ENCODE peak calls at places on chromosome 14, in five cellular contexts. P, H, Y, E and G are unnamed samples.

GRCh38 chr14:98408713-98409112 is 863.3 kb downstream of the BCL11B start:
- DNase-seq in P (no peak), H (no peak), Y (no peak), E (no peak), G (no peak)

GRCh38 chr14:90797451-90797850 is 18.8 kb downstream of the TTC7B start:
- DNase-seq in P (no peak), H (no peak), Y (peak; percentile 40), E (no peak), G (no peak)

GRCh38 chr14:69424139-69424923 is 25.8 kb downstream of the SLC39A9 start:
- DNase-seq in P (no peak), H (no peak), Y (no peak), E (no peak), G (no peak)

GRCh38 chr14:36700656-36701055 is 39.0 kb downstream of the PAX9 start:
- DNase-seq in P (no peak), H (no peak), Y (no peak), E (no peak), G (no peak)

GRCh38 chr14:59293934-59294661 is 105.6 kb downstream of the DAAM1 start:
- DNase-seq in P (no peak), H (no peak), Y (no peak), E (no peak), G (no peak)

GRCh38 chr14:23034498-23035302 is at the start of gene PSMB5:
- DNase-seq in P (peak; percentile 74), H (peak; percentile 94), Y (peak; percentile 96), E (peak; percentile 91), G (peak; percentile 73)

GRCh38 chr14:22598896-22599244 is 770 bp downstream of the ABHD4 start:
- DNase-seq in P (peak; percentile 39), H (peak; percentile 80), Y (peak; percentile 54), E (no peak), G (no peak)

GRCh38 chr14:61346793-61347192 is 25.4 kb downstream of the PRKCH start:
- DNase-seq in P (no peak), H (no peak), Y (peak; percentile 10), E (no peak), G (no peak)

GRCh38 chr14:106395460-106396050 is 869.2 kb downstream of the TMEM121 start:
- DNase-seq in P (no peak), H (no peak), Y (no peak), E (no peak), G (no peak)

GRCh38 chr14:55382483-55382882 is 29.1 kb downstream of the ATG14 start:
- DNase-seq in P (no peak), H (no peak), Y (no peak), E (no peak), G (no peak)

GRCh38 chr14:63964063-63964462 is 111.3 kb downstream of the SYNE2 start:
- DNase-seq in P (no peak), H (no peak), Y (no peak), E (no peak), G (no peak)

GRCh38 chr14:71591929-71592328 is 340.3 kb upstream of the RGS6 start:
- DNase-seq in P (no peak), H (no peak), Y (peak; percentile 52), E (no peak), G (peak; percentile 62)

GRCh38 chr14:29442720-29443119 is 484.9 kb downstream of the PRKD1 start:
- DNase-seq in P (no peak), H (no peak), Y (peak; percentile 49), E (no peak), G (no peak)

GRCh38 chr14:27995688-27996087 is 770.9 kb upstream of the FOXG1 start:
- DNase-seq in P (no peak), H (no peak), Y (no peak), E (no peak), G (no peak)

GRCh38 chr14:100688598-100689499 is 37.8 kb upstream of the DLK1 start:
- DNase-seq in P (no peak), H (no peak), Y (peak; percentile 63), E (peak; percentile 41), G (peak; percentile 23)

GRCh38 chr14:99035712-99036593 is 236.0 kb downstream of the BCL11B start:
- DNase-seq in P (peak; percentile 3), H (peak; percentile 71), Y (peak; percentile 92), E (no peak), G (peak; percentile 84)

GRCh38 chr14:90428676-90429075 is 31.8 kb downstream of the CALM1 start:
- DNase-seq in P (no peak), H (no peak), Y (no peak), E (no peak), G (no peak)

GRCh38 chr14:90425480-90425879 is 28.7 kb downstream of the CALM1 start:
- DNase-seq in P (no peak), H (no peak), Y (no peak), E (no peak), G (no peak)

GRCh38 chr14:51818748-51819386 is 41.5 kb upstream of the GNG2 start:
- DNase-seq in P (no peak), H (no peak), Y (no peak), E (no peak), G (no peak)

GRCh38 chr14:99596071-99596627 is 7.9 kb downstream of the CCDC85C start:
- DNase-seq in P (no peak), H (peak; percentile 81), Y (peak; percentile 52), E (peak; percentile 53), G (no peak)

GRCh38 chr14:52146504-52146903 is 77.6 kb upstream of the NID2 start:
- DNase-seq in P (no peak), H (no peak), Y (no peak), E (no peak), G (no peak)

GRCh38 chr14:81418057-81418790 is 18.1 kb upstream of the STON2 start:
- DNase-seq in P (no peak), H (no peak), Y (no peak), E (no peak), G (no peak)

GRCh38 chr14:40417777-40418401 is 985.7 kb upstream of the FBXO33 start:
- DNase-seq in P (peak; percentile 32), H (no peak), Y (peak; percentile 8), E (no peak), G (no peak)

GRCh38 chr14:90034835-90035525 is 26.8 kb upstream of the KCNK13 start:
- DNase-seq in P (no peak), H (no peak), Y (no peak), E (no peak), G (no peak)

GRCh38 chr14:82854851-82855250 is 1321.2 kb upstream of the SEL1L start:
- DNase-seq in P (no peak), H (no peak), Y (no peak), E (no peak), G (no peak)

GRCh38 chr14:82861321-82861720 is 1327.7 kb upstream of the SEL1L start:
- DNase-seq in P (no peak), H (no peak), Y (no peak), E (no peak), G (no peak)

GRCh38 chr14:82854131-82854530 is 1320.5 kb upstream of the SEL1L start:
- DNase-seq in P (no peak), H (no peak), Y (no peak), E (no peak), G (no peak)

DNA sequence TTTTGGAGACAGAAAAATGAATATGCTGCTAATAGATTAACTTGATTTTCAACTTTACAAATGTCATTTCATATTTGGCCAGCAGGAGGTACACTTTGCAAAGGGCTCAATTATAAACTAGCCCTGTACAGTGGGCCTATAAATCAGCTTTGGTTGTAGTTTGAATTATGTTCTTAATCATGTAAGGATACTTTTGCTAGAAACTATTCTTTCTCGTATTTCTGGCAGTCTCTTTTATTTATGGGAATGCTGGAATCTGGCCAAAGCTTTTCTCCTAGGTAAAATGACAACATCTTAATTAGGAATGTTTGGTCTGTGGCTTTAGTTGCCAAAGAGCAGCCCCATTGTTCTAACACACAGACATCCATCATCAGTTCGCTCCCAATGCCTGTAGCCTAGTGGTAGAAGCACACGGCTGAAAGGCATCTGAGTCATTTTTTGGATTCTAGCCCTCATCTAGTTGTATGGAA is 1322.3 kb upstream of the SEL1L start:
- DNase-seq in P (no peak), H (no peak), Y (peak; percentile 1), E (no peak), G (no peak)
- TF ChIP-seq CTCF in P (peak; percentile 46), H (peak; percentile 41), Y (no peak), E (peak; percentile 13), G (no peak)

DNA sequence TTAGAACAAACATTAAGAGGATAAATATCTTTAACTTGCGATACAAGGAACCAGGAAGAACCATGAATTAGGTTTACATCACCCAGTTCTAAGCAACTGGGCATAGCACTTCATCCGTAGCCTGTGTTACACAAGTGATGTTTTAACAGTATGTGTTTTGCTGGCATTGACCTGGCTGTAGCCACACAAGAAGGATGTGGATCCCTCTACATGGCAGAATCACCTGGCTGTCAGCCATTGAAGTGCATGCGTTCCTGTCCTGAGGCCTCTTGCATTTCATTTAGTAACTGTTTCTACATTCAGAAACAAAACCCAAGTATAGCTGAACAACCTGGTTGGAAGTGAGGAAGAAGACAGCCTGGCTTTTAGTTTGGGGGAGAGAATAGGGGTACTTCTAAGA is 72.2 kb downstream of the TGFB3 start:
- DNase-seq in P (no peak), H (no peak), Y (no peak), E (no peak), G (no peak)
- TF ChIP-seq CTCF in P (no peak), H (no peak), Y (no peak), E (no peak), G (no peak)

GRCh38 chr14:33704486-33704885 is 246.4 kb downstream of the EGLN3 start:
- DNase-seq in P (no peak), H (no peak), Y (no peak), E (no peak), G (no peak)

GRCh38 chr14:33696165-33696564 is 254.7 kb downstream of the EGLN3 start:
- DNase-seq in P (no peak), H (no peak), Y (no peak), E (no peak), G (no peak)

GRCh38 chr14:33702293-33702692 is 248.6 kb downstream of the EGLN3 start:
- DNase-seq in P (no peak), H (no peak), Y (no peak), E (no peak), G (no peak)

GRCh38 chr14:33699300-33699699 is 251.6 kb downstream of the EGLN3 start:
- DNase-seq in P (no peak), H (no peak), Y (no peak), E (no peak), G (no peak)

GRCh38 chr14:33700052-33700451 is 250.8 kb downstream of the EGLN3 start:
- DNase-seq in P (no peak), H (no peak), Y (no peak), E (no peak), G (no peak)
- TF ChIP-seq CTCF in P (no peak), H (no peak), Y (no peak), E (no peak), G (no peak)

DNA sequence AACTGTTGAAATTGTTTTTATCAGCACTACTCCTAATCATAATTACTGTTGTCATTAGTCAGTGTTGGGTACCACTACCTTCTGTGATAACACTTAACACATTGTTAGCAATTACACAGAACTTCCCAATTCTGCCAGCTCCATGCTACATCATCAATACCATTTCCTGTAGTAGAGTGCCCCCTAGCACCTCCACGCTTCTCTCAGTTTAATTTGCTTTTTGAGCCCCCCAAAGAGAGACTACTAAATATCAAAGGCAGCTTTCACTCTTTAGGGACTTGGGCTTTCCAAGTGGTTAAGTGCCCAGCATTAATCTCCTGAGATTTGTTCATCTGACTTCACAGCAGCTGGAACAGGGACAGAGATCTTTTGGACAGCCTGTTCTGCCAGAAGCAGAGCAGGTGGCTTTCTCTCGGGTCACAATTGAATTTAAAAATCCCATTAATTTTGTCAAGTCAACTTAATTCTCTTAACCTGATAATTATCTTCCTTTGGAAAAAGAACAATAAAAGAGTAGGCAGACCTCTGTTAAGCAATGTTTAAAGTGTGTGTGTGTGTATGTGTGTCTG is 954.9 kb downstream of the DIO2 start:
- DNase-seq in P (no peak), H (no peak), Y (no peak), E (no peak), G (no peak)
- TF ChIP-seq CTCF in P (no peak), H (no peak), Y (no peak), E (no peak), G (no peak)

GRCh38 chr14:74442757-74443156 is 16.7 kb upstream of the SYNDIG1L start:
- DNase-seq in P (no peak), H (no peak), Y (no peak), E (no peak), G (no peak)
- TF ChIP-seq CTCF in P (no peak), H (no peak), Y (no peak), E (no peak), G (no peak)